ENCODE peak calls at places on chromosomes 1 and 21, in ten cellular contexts. U, W, Q, K, L, H, X, P, J and Z are unnamed samples.

GRCh38 chr1:240282061-240282830 is 190.6 kb downstream of the FMN2 start:
- DNase-seq in H (peak; percentile 33), J (no peak), X (no peak), P (no peak), U (no peak), K (no peak), L (no peak), W (no peak), Q (no peak), Z (no peak)

GRCh38 chr1:15352122-15352957 is 57.3 kb upstream of the EFHD2 start:
- DNase-seq in U (no peak), Q (peak; percentile 82), X (peak; percentile 75), L (no peak), J (no peak), P (peak; percentile 27), K (peak; percentile 77), H (no peak), W (no peak), Z (no peak)

GRCh38 chr1:51268675-51269033 is 32.6 kb downstream of the RNF11 start:
- DNase-seq in L (no peak), K (peak; percentile 13), H (no peak), W (no peak), U (no peak), J (no peak), X (peak; percentile 45), P (no peak), Q (peak; percentile 52), Z (no peak)

GRCh38 chr1:3422638-3423037 is 31.8 kb upstream of the ARHGEF16 start:
- DNase-seq in L (no peak), Q (no peak), H (no peak), X (no peak), J (no peak), P (no peak), U (no peak), K (no peak), W (no peak), Z (no peak)

GRCh38 chr1:190373705-190374336 is 103.8 kb downstream of the BRINP3 start:
- DNase-seq in L (no peak), J (no peak), U (peak; percentile 42), X (peak; percentile 14), K (peak; percentile 49), W (peak; percentile 6), Q (peak; percentile 6), H (no peak), P (no peak), Z (peak; percentile 57)

GRCh38 chr21:42047821-42048613 is 23.1 kb upstream of the UMODL1 start:
- DNase-seq in X (peak; percentile 98), L (peak; percentile 89), Q (peak; percentile 100), W (peak; percentile 93), U (no peak), K (peak; percentile 74), P (no peak), J (no peak), H (no peak), Z (no peak)

GRCh38 chr1:182114627-182115023 is 53.1 kb upstream of the ZNF648 start:
- DNase-seq in W (no peak), X (no peak), Q (no peak), J (no peak), L (no peak), P (no peak), H (no peak), K (no peak), U (no peak), Z (no peak)

GRCh38 chr1:168082008-168082876 is 54.5 kb downstream of the GPR161 start:
- DNase-seq in J (no peak), K (peak; percentile 88), U (peak; percentile 73), Q (peak; percentile 59), X (peak; percentile 72), H (peak; percentile 74), P (peak; percentile 42), W (peak; percentile 48), L (no peak), Z (peak; percentile 82)

GRCh38 chr1:25360596-25361581 is 22.8 kb downstream of the TMEM50A start:
- DNase-seq in L (no peak), W (peak; percentile 67), J (no peak), H (no peak), U (no peak), X (peak; percentile 73), Q (peak; percentile 86), P (no peak), K (peak; percentile 47), Z (no peak)

GRCh38 chr1:229585338-229585737 is 26.8 kb upstream of the ABCB10 start:
- DNase-seq in J (no peak), P (no peak), H (no peak), X (no peak), W (no peak), L (no peak), K (peak; percentile 15), Q (no peak), U (no peak), Z (no peak)

GRCh38 chr21:35602811-35603210 is 457.5 kb downstream of the SETD4 start:
- DNase-seq in P (no peak), J (no peak), Q (no peak), X (no peak), L (no peak), H (no peak), K (no peak), U (no peak), W (no peak), Z (no peak)

GRCh38 chr1:115506523-115507255 is 135.1 kb upstream of the VANGL1 start:
- DNase-seq in U (no peak), K (no peak), H (no peak), W (no peak), Q (no peak), L (no peak), P (no peak), X (no peak), J (no peak), Z (no peak)

GRCh38 chr1:196180847-196181593 is 427.2 kb downstream of the KCNT2 start:
- DNase-seq in X (peak; percentile 94), J (no peak), H (no peak), P (no peak), U (no peak), W (peak; percentile 85), K (peak; percentile 97), Q (peak; percentile 97), L (no peak), Z (no peak)

GRCh38 chr1:18646776-18647410 is 16.2 kb downstream of the PAX7 start:
- DNase-seq in K (no peak), U (no peak), W (no peak), P (no peak), H (no peak), J (no peak), X (no peak), Q (no peak), L (no peak), Z (peak; percentile 87)

GRCh38 chr1:151401125-151401788 is 1.9 kb downstream of the PSMB4 start:
- DNase-seq in L (no peak), J (no peak), W (no peak), K (peak; percentile 11), P (no peak), U (no peak), X (no peak), H (no peak), Q (peak; percentile 22), Z (no peak)

GRCh38 chr1:151402764-151403163 is 3.4 kb downstream of the PSMB4 start:
- DNase-seq in W (no peak), P (no peak), Q (no peak), U (no peak), K (no peak), L (no peak), X (no peak), J (no peak), H (no peak), Z (no peak)

GRCh38 chr1:151399890-151400235 is 490 bp downstream of the PSMB4 start:
- DNase-seq in W (peak; percentile 6), Q (peak; percentile 25), L (no peak), U (peak; percentile 30), H (no peak), K (peak; percentile 16), X (peak; percentile 33), J (no peak), P (no peak), Z (peak; percentile 59)

GRCh38 chr1:151401860-151402259 is 2.5 kb downstream of the PSMB4 start:
- DNase-seq in J (no peak), Q (no peak), K (no peak), X (no peak), L (no peak), H (no peak), W (no peak), U (no peak), P (no peak), Z (no peak)

DNA sequence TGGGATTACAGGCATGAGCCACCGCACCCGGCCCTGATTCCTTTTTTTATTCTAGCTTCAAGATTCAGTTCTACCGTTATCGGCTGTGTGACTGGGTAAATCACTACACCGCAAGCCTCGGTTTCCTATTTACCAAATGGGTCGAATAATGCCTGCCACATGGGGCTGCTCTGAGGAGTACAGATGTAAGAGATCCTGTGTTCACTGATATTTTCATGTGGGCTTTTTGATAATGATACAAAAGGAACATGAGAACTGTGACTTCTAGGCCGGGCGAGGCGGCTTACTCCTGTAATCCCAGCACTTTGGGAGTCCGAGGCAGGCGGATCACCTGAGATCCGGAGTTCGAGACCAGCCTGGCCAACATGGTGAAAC is 695 bp upstream of the PSMB4 start:
- DNase-seq in K (no peak), P (no peak), L (no peak), X (no peak), U (no peak), W (no peak), Q (no peak), J (no peak), H (no peak), Z (no peak)
- H3K4me3 ChIP-seq in K (no peak overlapping the region), P (peak overlapping the region; percentile 94), L (peak overlapping the region; percentile 92), X (no peak overlapping the region), U (peak overlapping the region; percentile 19), W (peak overlapping the region; percentile 94), Q (peak overlapping the region; percentile 80), J (peak overlapping the region; percentile 100), H (peak overlapping the region; percentile 66), Z (peak overlapping the region; percentile 86)

GRCh38 chr1:155645648-155646047 is 35.6 kb downstream of the MSTO1 start:
- DNase-seq in K (peak; percentile 49), X (peak; percentile 18), H (no peak), Q (peak; percentile 48), U (no peak), W (no peak), L (no peak), P (no peak), J (no peak), Z (no peak)
- H3K4me3 ChIP-seq in K (no peak overlapping the region), X (no peak overlapping the region), H (no peak overlapping the region), Q (no peak overlapping the region), U (no peak overlapping the region), W (no peak overlapping the region), L (no peak overlapping the region), P (no peak overlapping the region), J (no peak overlapping the region), Z (no peak overlapping the region)

DNA sequence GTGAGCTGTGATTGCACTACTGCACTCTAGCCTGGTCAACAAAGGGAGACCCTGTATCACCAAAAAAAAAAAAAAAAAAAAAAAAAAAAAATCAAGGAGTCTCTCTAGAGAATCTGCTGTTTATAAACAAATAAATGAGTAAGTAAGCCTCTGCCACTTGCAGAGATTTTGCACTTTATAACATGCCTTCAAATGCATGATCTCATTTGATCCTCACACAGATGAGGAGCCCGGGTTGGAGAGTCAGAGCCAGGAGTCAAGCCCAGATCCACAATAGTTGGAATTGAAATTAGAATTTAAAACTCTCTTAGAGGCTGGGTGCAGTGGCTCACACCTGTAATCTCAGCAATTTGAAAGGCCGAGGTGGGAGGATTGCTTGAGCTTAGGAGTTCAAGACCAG is 4.0 kb downstream of the PRELP start:
- DNase-seq in K (no peak), X (no peak), L (no peak), W (no peak), Q (no peak), U (no peak), J (no peak), P (no peak), H (no peak), Z (no peak)
- H3K4me3 ChIP-seq in K (no peak overlapping the region), X (no peak overlapping the region), L (peak overlapping the region; percentile 86), W (no peak overlapping the region), Q (no peak overlapping the region), U (no peak overlapping the region), J (peak overlapping the region; percentile 49), P (no peak overlapping the region), H (no peak overlapping the region), Z (no peak overlapping the region)

GRCh38 chr1:44778705-44779576 is 3.6 kb downstream of the RPS8 start:
- DNase-seq in H (no peak), K (no peak), L (no peak), J (no peak), U (no peak), P (no peak), X (no peak), W (no peak), Q (no peak), Z (no peak)
- H3K4me3 ChIP-seq in H (no peak overlapping the region), K (no peak overlapping the region), L (no peak overlapping the region), J (no peak overlapping the region), U (no peak overlapping the region), P (no peak overlapping the region), X (no peak overlapping the region), W (no peak overlapping the region), Q (no peak overlapping the region), Z (no peak overlapping the region)